ENCODE peak calls at places on chromosomes 11 and 22, in nine cellular contexts. One of them, this sample, is unnamed.

GRCh38 chr11:122430490-122430889 is 225.0 kb upstream of the UBASH3B start:
- DNase-seq in H1: no peak
- DNase-seq in PC-9: no peak
- DNase-seq in fibroblast of lung: no peak
- DNase-seq in neural progenitor cell: no peak
- DNase-seq in neuronal stem cell: no peak
- DNase-seq in IMR-90: no peak
- DNase-seq in GM12878: no peak
- DNase-seq in mammary epithelial cell: no peak
- DNase-seq in this sample: no peak

GRCh38 chr22:36184433-36185035 is 17.1 kb downstream of the APOL4 start:
- DNase-seq in fibroblast of lung: peak
- DNase-seq in GM12878: no peak
- DNase-seq in PC-9: no peak
- DNase-seq in mammary epithelial cell: no peak
- DNase-seq in neuronal stem cell: no peak
- DNase-seq in neural progenitor cell: no peak
- DNase-seq in IMR-90: no peak
- DNase-seq in H1: no peak
- DNase-seq in this sample: peak

GRCh38 chr22:43253839-43254238 is 66.9 kb upstream of the TTLL12 start:
- DNase-seq in neural progenitor cell: no peak
- DNase-seq in GM12878: no peak
- DNase-seq in fibroblast of lung: no peak
- DNase-seq in IMR-90: no peak
- DNase-seq in PC-9: peak
- DNase-seq in mammary epithelial cell: peak
- DNase-seq in neuronal stem cell: no peak
- DNase-seq in H1: no peak
- DNase-seq in this sample: no peak

GRCh38 chr22:17705565-17706450 is 67.3 kb downstream of the BCL2L13 start:
- DNase-seq in mammary epithelial cell: peak
- DNase-seq in PC-9: no peak
- DNase-seq in neuronal stem cell: no peak
- DNase-seq in GM12878: no peak
- DNase-seq in fibroblast of lung: peak
- DNase-seq in H1: no peak
- DNase-seq in IMR-90: peak
- DNase-seq in neural progenitor cell: no peak
- DNase-seq in this sample: no peak

GRCh38 chr11:10076458-10077141 is 217.4 kb downstream of the SBF2 start:
- DNase-seq in neuronal stem cell: no peak
- DNase-seq in GM12878: no peak
- DNase-seq in H1: peak
- DNase-seq in neural progenitor cell: peak
- DNase-seq in IMR-90: peak
- DNase-seq in PC-9: peak
- DNase-seq in mammary epithelial cell: peak
- DNase-seq in fibroblast of lung: peak
- DNase-seq in this sample: peak

GRCh38 chr22:27788889-27789288 is 12.7 kb downstream of the MN1 start:
- DNase-seq in GM12878: no peak
- DNase-seq in neural progenitor cell: no peak
- DNase-seq in H1: no peak
- DNase-seq in PC-9: no peak
- DNase-seq in neuronal stem cell: no peak
- DNase-seq in fibroblast of lung: peak
- DNase-seq in mammary epithelial cell: no peak
- DNase-seq in IMR-90: no peak
- DNase-seq in this sample: peak

GRCh38 chr11:103091441-103091809 is 535 bp downstream of the DCUN1D5 start:
- DNase-seq in H1: no peak
- DNase-seq in IMR-90: peak
- DNase-seq in neuronal stem cell: no peak
- DNase-seq in fibroblast of lung: peak
- DNase-seq in PC-9: peak
- DNase-seq in GM12878: no peak
- DNase-seq in mammary epithelial cell: peak
- DNase-seq in neural progenitor cell: peak
- DNase-seq in this sample: peak

GRCh38 chr11:135033545-135033944 is 621.5 kb upstream of the B3GAT1 start:
- DNase-seq in neuronal stem cell: peak
- DNase-seq in fibroblast of lung: peak
- DNase-seq in H1: peak
- DNase-seq in GM12878: no peak
- DNase-seq in mammary epithelial cell: no peak
- DNase-seq in PC-9: no peak
- DNase-seq in IMR-90: no peak
- DNase-seq in neural progenitor cell: peak
- DNase-seq in this sample: no peak

GRCh38 chr11:17745032-17745772 is 10.6 kb downstream of the KCNC1 start:
- DNase-seq in H1: no peak
- DNase-seq in GM12878: no peak
- DNase-seq in PC-9: no peak
- DNase-seq in fibroblast of lung: no peak
- DNase-seq in neural progenitor cell: no peak
- DNase-seq in mammary epithelial cell: no peak
- DNase-seq in neuronal stem cell: no peak
- DNase-seq in IMR-90: no peak
- DNase-seq in this sample: no peak

GRCh38 chr11:59573216-59573615 is 42.4 kb downstream of the OSBP start:
- DNase-seq in GM12878: no peak
- DNase-seq in neural progenitor cell: no peak
- DNase-seq in neuronal stem cell: no peak
- DNase-seq in PC-9: no peak
- DNase-seq in H1: no peak
- DNase-seq in mammary epithelial cell: peak
- DNase-seq in fibroblast of lung: peak
- DNase-seq in IMR-90: peak
- DNase-seq in this sample: peak

GRCh38 chr11:70065318-70066135 is 12.6 kb upstream of the ANO1 start:
- DNase-seq in mammary epithelial cell: no peak
- DNase-seq in IMR-90: no peak
- DNase-seq in neuronal stem cell: no peak
- DNase-seq in H1: no peak
- DNase-seq in fibroblast of lung: no peak
- DNase-seq in PC-9: no peak
- DNase-seq in neural progenitor cell: no peak
- DNase-seq in GM12878: no peak
- DNase-seq in this sample: no peak

GRCh38 chr11:77199346-77199745 is 71.3 kb downstream of the MYO7A start:
- DNase-seq in IMR-90: no peak
- DNase-seq in mammary epithelial cell: no peak
- DNase-seq in fibroblast of lung: no peak
- DNase-seq in H1: no peak
- DNase-seq in neuronal stem cell: no peak
- DNase-seq in GM12878: no peak
- DNase-seq in neural progenitor cell: no peak
- DNase-seq in PC-9: no peak
- DNase-seq in this sample: no peak

GRCh38 chr11:71568707-71569349 is 3.5 kb downstream of the KRTAP5-10 start:
- DNase-seq in PC-9: no peak
- DNase-seq in neuronal stem cell: no peak
- DNase-seq in fibroblast of lung: no peak
- DNase-seq in H1: no peak
- DNase-seq in GM12878: no peak
- DNase-seq in mammary epithelial cell: no peak
- DNase-seq in IMR-90: no peak
- DNase-seq in neural progenitor cell: no peak
- DNase-seq in this sample: no peak

GRCh38 chr11:68987211-68987610 is 6.4 kb upstream of the MRGPRD start:
- DNase-seq in IMR-90: no peak
- DNase-seq in H1: no peak
- DNase-seq in neural progenitor cell: no peak
- DNase-seq in mammary epithelial cell: no peak
- DNase-seq in PC-9: no peak
- DNase-seq in GM12878: no peak
- DNase-seq in neuronal stem cell: no peak
- DNase-seq in fibroblast of lung: peak
- DNase-seq in this sample: no peak

GRCh38 chr11:60370811-60371297 is 7.5 kb upstream of the MS4A7 start:
- DNase-seq in GM12878: no peak
- DNase-seq in PC-9: no peak
- DNase-seq in mammary epithelial cell: peak
- DNase-seq in neuronal stem cell: no peak
- DNase-seq in H1: no peak
- DNase-seq in fibroblast of lung: no peak
- DNase-seq in IMR-90: no peak
- DNase-seq in neural progenitor cell: no peak
- DNase-seq in this sample: no peak

GRCh38 chr11:76313913-76314740 is 66.8 kb downstream of the THAP12 start:
- DNase-seq in fibroblast of lung: no peak
- DNase-seq in H1: peak
- DNase-seq in neural progenitor cell: peak
- DNase-seq in GM12878: no peak
- DNase-seq in PC-9: no peak
- DNase-seq in IMR-90: no peak
- DNase-seq in mammary epithelial cell: no peak
- DNase-seq in neuronal stem cell: no peak
- DNase-seq in this sample: no peak

GRCh38 chr11:100632970-100633452 is 54.1 kb upstream of the ARHGAP42 start:
- DNase-seq in IMR-90: peak
- DNase-seq in neuronal stem cell: no peak
- DNase-seq in fibroblast of lung: peak
- DNase-seq in neural progenitor cell: no peak
- DNase-seq in H1: no peak
- DNase-seq in GM12878: no peak
- DNase-seq in mammary epithelial cell: no peak
- DNase-seq in PC-9: no peak
- DNase-seq in this sample: peak

GRCh38 chr11:65434667-65435179 is 12.1 kb downstream of the NEAT1 start:
- DNase-seq in neuronal stem cell: no peak
- DNase-seq in fibroblast of lung: no peak
- DNase-seq in mammary epithelial cell: no peak
- DNase-seq in neural progenitor cell: no peak
- DNase-seq in PC-9: no peak
- DNase-seq in GM12878: no peak
- DNase-seq in H1: no peak
- DNase-seq in IMR-90: peak
- DNase-seq in this sample: no peak

GRCh38 chr11:63918576-63919171 is 1.7 kb upstream of the RCOR2 start:
- DNase-seq in PC-9: peak
- DNase-seq in neural progenitor cell: peak
- DNase-seq in H1: no peak
- DNase-seq in mammary epithelial cell: no peak
- DNase-seq in IMR-90: no peak
- DNase-seq in fibroblast of lung: no peak
- DNase-seq in neuronal stem cell: no peak
- DNase-seq in GM12878: no peak
- DNase-seq in this sample: no peak

GRCh38 chr11:3671334-3672254 is at the start of gene CHRNA10:
- DNase-seq in H1: no peak
- DNase-seq in IMR-90: no peak
- DNase-seq in PC-9: no peak
- DNase-seq in GM12878: no peak
- DNase-seq in neuronal stem cell: no peak
- DNase-seq in neural progenitor cell: peak
- DNase-seq in fibroblast of lung: no peak
- DNase-seq in mammary epithelial cell: no peak
- DNase-seq in this sample: no peak

GRCh38 chr22:20110359-20110985 is 5.4 kb upstream of the RANBP1 start:
- DNase-seq in neural progenitor cell: no peak
- DNase-seq in fibroblast of lung: no peak
- DNase-seq in H1: no peak
- DNase-seq in GM12878: no peak
- DNase-seq in PC-9: no peak
- DNase-seq in neuronal stem cell: no peak
- DNase-seq in mammary epithelial cell: no peak
- DNase-seq in IMR-90: no peak
- DNase-seq in this sample: no peak
- H3K4me3 ChIP-seq in neural progenitor cell: no peak
- H3K4me3 ChIP-seq in fibroblast of lung: no peak
- H3K4me3 ChIP-seq in H1: no peak
- H3K4me3 ChIP-seq in GM12878: no peak
- H3K4me3 ChIP-seq in PC-9: no peak
- H3K4me3 ChIP-seq in neuronal stem cell: no peak
- H3K4me3 ChIP-seq in mammary epithelial cell: no peak
- H3K4me3 ChIP-seq in IMR-90: no peak
- H3K4me3 ChIP-seq in this sample: no peak

GRCh38 chr22:19446603-19447387 is 716 bp downstream of the C22orf39 start:
- DNase-seq in H1: no peak
- DNase-seq in PC-9: no peak
- DNase-seq in GM12878: no peak
- DNase-seq in IMR-90: no peak
- DNase-seq in mammary epithelial cell: no peak
- DNase-seq in neural progenitor cell: peak
- DNase-seq in neuronal stem cell: peak
- DNase-seq in fibroblast of lung: peak
- DNase-seq in this sample: no peak
- H2AFZ ChIP-seq in H1: no peak
- H2AFZ ChIP-seq in PC-9: peak
- H2AFZ ChIP-seq in GM12878: peak
- H2AFZ ChIP-seq in IMR-90: peak
- H2AFZ ChIP-seq in mammary epithelial cell: peak
- H2AFZ ChIP-seq in neural progenitor cell: peak
- H2AFZ ChIP-seq in neuronal stem cell: peak
- H2AFZ ChIP-seq in fibroblast of lung: peak
- H2AFZ ChIP-seq in this sample: peak

DNA sequence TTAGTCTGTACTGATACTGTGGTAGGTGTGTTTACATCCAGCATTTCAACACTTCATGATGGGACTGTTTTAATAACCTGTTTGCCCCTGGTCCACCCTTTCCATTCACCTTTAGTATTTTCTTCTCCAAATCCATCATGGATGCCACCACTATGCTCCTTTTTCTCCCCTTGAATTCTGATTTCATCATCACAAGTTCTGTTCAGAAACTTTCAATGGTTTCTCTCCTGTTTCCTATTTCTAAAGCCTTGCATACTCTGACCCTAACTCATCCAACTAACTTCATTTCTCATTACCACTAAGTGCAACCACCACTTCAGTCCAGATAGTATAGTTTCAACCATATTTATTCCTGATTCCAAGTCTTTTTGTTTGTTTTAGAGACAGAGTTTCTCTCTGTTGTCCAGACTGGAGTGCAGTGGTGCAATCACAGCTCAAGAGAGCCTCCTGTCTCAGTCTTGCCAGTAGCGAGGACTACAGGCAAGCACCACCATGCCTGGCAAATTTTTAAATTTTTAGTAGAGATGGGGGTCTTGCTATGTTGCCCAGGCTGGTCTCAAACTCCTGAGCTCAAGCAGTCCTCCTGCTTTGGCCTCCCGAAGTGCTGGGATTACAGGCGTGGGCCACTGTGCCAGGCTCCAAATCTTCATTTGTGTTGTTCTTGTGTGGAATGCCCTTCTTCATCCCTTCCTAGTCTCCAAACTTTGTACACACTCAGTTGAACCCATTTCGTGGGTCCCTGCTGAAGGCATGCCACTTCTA is 1.2 kb upstream of the LIN7C start:
- DNase-seq in IMR-90: no peak
- DNase-seq in neural progenitor cell: no peak
- DNase-seq in neuronal stem cell: no peak
- DNase-seq in GM12878: no peak
- DNase-seq in H1: no peak
- DNase-seq in fibroblast of lung: no peak
- DNase-seq in mammary epithelial cell: no peak
- DNase-seq in PC-9: no peak
- DNase-seq in this sample: no peak
- H3K4me3 ChIP-seq in IMR-90: peak
- H3K4me3 ChIP-seq in neural progenitor cell: peak
- H3K4me3 ChIP-seq in neuronal stem cell: no peak
- H3K4me3 ChIP-seq in GM12878: peak
- H3K4me3 ChIP-seq in H1: peak
- H3K4me3 ChIP-seq in fibroblast of lung: peak
- H3K4me3 ChIP-seq in mammary epithelial cell: peak
- H3K4me3 ChIP-seq in PC-9: peak
- H3K4me3 ChIP-seq in this sample: peak

GRCh38 chr22:22556995-22557925 is 1.8 kb downstream of the PRAME start:
- DNase-seq in fibroblast of lung: no peak
- DNase-seq in neural progenitor cell: no peak
- DNase-seq in PC-9: no peak
- DNase-seq in IMR-90: no peak
- DNase-seq in mammary epithelial cell: no peak
- DNase-seq in GM12878: no peak
- DNase-seq in neuronal stem cell: no peak
- DNase-seq in H1: no peak
- DNase-seq in this sample: no peak
- H2AFZ ChIP-seq in fibroblast of lung: no peak
- H2AFZ ChIP-seq in neural progenitor cell: no peak
- H2AFZ ChIP-seq in PC-9: no peak
- H2AFZ ChIP-seq in IMR-90: no peak
- H2AFZ ChIP-seq in mammary epithelial cell: no peak
- H2AFZ ChIP-seq in GM12878: no peak
- H2AFZ ChIP-seq in neuronal stem cell: no peak
- H2AFZ ChIP-seq in H1: no peak
- H2AFZ ChIP-seq in this sample: no peak

This sample was measured in astrocyte.